ENCODE peak calls at places on chromosomes 16 and 17, in nine cellular contexts. B, E, H, Z, P, A, K, N and G are unnamed samples.
A peak's percentile ranks its signal among the peaks of the same experiment; 100 is the strongest.

GRCh38 chr17:78523939-78524655 is 53.1 kb downstream of the DNAH17 start:
- DNase-seq in Z (no peak), K (no peak), N (no peak), E (no peak), P (no peak), B (no peak), H (no peak), A (no peak), G (no peak)

GRCh38 chr17:60231234-60231633 is 81.5 kb downstream of the CA4 start:
- DNase-seq in K (no peak), H (peak; percentile 32), P (no peak), N (peak; percentile 4), A (no peak), Z (peak; percentile 10), E (no peak), B (no peak), G (no peak)

GRCh38 chr17:63464691-63465090 is 12.2 kb upstream of the ACE start:
- DNase-seq in N (no peak), Z (no peak), E (no peak), B (no peak), A (no peak), K (no peak), P (no peak), H (no peak), G (no peak)

GRCh38 chr17:50664788-50665458 is 30.2 kb downstream of the ABCC3 start:
- DNase-seq in E (no peak), P (no peak), B (no peak), A (no peak), H (no peak), K (no peak), N (no peak), Z (no peak), G (no peak)

GRCh38 chr17:55266051-55266957 is 1.5 kb downstream of the HLF start:
- DNase-seq in N (peak; percentile 38), A (peak; percentile 10), E (no peak), B (no peak), K (no peak), H (no peak), Z (no peak), P (no peak), G (no peak)

GRCh38 chr16:66471696-66472393 is 44.8 kb downstream of the BEAN1 start:
- DNase-seq in K (no peak), P (no peak), E (no peak), B (no peak), N (no peak), Z (peak; percentile 12), A (no peak), H (no peak), G (no peak)

GRCh38 chr16:19415918-19416317 is 1.8 kb upstream of the TMC5 start:
- DNase-seq in N (no peak), H (no peak), K (peak; percentile 51), A (no peak), P (no peak), Z (no peak), B (no peak), E (no peak), G (no peak)

GRCh38 chr16:56625140-56625942 is at the start of gene MT1E:
- DNase-seq in B (no peak), A (no peak), N (peak; percentile 71), E (no peak), K (no peak), Z (no peak), P (no peak), H (peak; percentile 70), G (no peak)

GRCh38 chr17:80980397-80981061 is 11.1 kb upstream of the CHMP6 start:
- DNase-seq in N (no peak), K (no peak), B (no peak), A (no peak), E (no peak), Z (no peak), H (peak; percentile 22), P (no peak), G (no peak)

GRCh38 chr17:77696151-77696719 is 262.3 kb upstream of the TNRC6C start:
- DNase-seq in E (no peak), N (peak; percentile 79), A (no peak), P (no peak), B (no peak), K (no peak), H (no peak), Z (peak; percentile 9), G (no peak)

GRCh38 chr17:70271672-70272071 is 102.3 kb downstream of the KCNJ2 start:
- DNase-seq in N (no peak), Z (no peak), H (no peak), P (no peak), A (no peak), E (no peak), K (no peak), B (no peak), G (no peak)

GRCh38 chr16:8236816-8237215 is 353.5 kb downstream of the TMEM114 start:
- DNase-seq in Z (no peak), K (no peak), B (no peak), P (no peak), N (no peak), H (no peak), A (no peak), E (no peak), G (no peak)

GRCh38 chr16:68086336-68086821 is 1.2 kb downstream of the NFATC3 start:
- DNase-seq in Z (no peak), H (no peak), A (no peak), B (no peak), K (no peak), E (no peak), N (peak; percentile 52), P (no peak), G (no peak)

GRCh38 chr16:77579283-77579985 is 142.9 kb upstream of the NUDT7 start:
- DNase-seq in E (no peak), N (no peak), A (no peak), B (no peak), H (no peak), Z (no peak), K (no peak), P (no peak), G (no peak)

GRCh38 chr16:81885976-81886586 is 107.0 kb downstream of the PLCG2 start:
- DNase-seq in B (no peak), E (no peak), A (peak; percentile 59), P (no peak), K (no peak), H (peak; percentile 16), N (peak; percentile 60), Z (peak; percentile 63), G (no peak)

GRCh38 chr16:22962905-22963304 is 148.9 kb downstream of the HS3ST2 start:
- DNase-seq in Z (no peak), K (no peak), A (no peak), E (no peak), P (no peak), N (no peak), B (no peak), H (no peak), G (no peak)

GRCh38 chr17:81365148-81365600 is 30.1 kb upstream of the BAHCC1 start:
- DNase-seq in E (no peak), A (no peak), P (no peak), H (peak; percentile 81), Z (no peak), B (no peak), N (peak; percentile 85), K (peak; percentile 77), G (no peak)

GRCh38 chr17:57182621-57183020 is 73.7 kb upstream of the MSI2 start:
- DNase-seq in P (no peak), Z (no peak), H (no peak), E (no peak), K (no peak), N (no peak), B (no peak), A (no peak), G (no peak)

GRCh38 chr16:86669937-86670772 is 91.8 kb downstream of the FOXL1 start:
- DNase-seq in E (no peak), K (no peak), H (no peak), Z (no peak), A (no peak), B (peak; percentile 58), P (no peak), N (peak; percentile 54), G (no peak)

GRCh38 chr16:24700549-24701392 is 28.7 kb upstream of the TNRC6A start:
- DNase-seq in A (no peak), B (peak; percentile 94), H (peak; percentile 92), Z (no peak), P (no peak), N (no peak), E (peak; percentile 99), K (peak; percentile 95), G (no peak)

DNA sequence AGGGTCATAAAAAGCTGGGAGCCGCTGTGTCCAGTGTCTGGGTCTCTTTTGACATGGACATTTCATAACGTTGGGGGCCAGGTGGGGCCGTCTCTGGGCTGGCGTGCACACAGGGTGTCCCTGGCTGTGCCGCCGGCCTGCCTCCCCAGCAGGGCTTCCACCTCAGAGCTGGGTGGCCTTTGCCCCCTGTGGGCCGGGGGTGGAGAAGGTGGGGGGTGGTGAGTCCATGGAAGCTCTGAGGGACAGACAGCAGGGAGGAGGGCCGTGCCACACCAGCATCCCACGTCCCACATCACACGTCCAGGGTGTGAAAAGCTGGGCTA is 908 bp upstream of the SNAI3 start:
- DNase-seq in A (no peak), B (no peak), N (no peak), Z (no peak), H (no peak), K (no peak), P (peak; percentile 9), E (no peak), G (no peak)
- TF ChIP-seq CTCF in A (no peak), B (no peak), N (no peak), Z (no peak), H (no peak), K (no peak), P (no peak), E (no peak), G (no peak)

GRCh38 chr16:80527297-80527696 is 13.5 kb upstream of the DYNLRB2 start:
- DNase-seq in Z (peak; percentile 54), B (no peak), E (no peak), K (no peak), H (peak; percentile 19), P (peak; percentile 11), N (peak; percentile 67), A (peak; percentile 60), G (no peak)
- TF ChIP-seq CTCF in Z (peak; percentile 83), B (peak; percentile 55), E (peak; percentile 50), K (peak; percentile 20), H (peak; percentile 78), P (peak; percentile 50), N (peak; percentile 79), A (peak; percentile 70), G (peak; percentile 10)

GRCh38 chr16:4468972-4469371 is 5.5 kb downstream of the NMRAL1 start:
- DNase-seq in N (no peak), K (no peak), A (no peak), H (no peak), E (no peak), P (no peak), B (no peak), Z (no peak), G (no peak)
- TF ChIP-seq CTCF in N (no peak), K (no peak), A (no peak), H (no peak), E (no peak), P (no peak), B (no peak), Z (no peak), G (no peak)

DNA sequence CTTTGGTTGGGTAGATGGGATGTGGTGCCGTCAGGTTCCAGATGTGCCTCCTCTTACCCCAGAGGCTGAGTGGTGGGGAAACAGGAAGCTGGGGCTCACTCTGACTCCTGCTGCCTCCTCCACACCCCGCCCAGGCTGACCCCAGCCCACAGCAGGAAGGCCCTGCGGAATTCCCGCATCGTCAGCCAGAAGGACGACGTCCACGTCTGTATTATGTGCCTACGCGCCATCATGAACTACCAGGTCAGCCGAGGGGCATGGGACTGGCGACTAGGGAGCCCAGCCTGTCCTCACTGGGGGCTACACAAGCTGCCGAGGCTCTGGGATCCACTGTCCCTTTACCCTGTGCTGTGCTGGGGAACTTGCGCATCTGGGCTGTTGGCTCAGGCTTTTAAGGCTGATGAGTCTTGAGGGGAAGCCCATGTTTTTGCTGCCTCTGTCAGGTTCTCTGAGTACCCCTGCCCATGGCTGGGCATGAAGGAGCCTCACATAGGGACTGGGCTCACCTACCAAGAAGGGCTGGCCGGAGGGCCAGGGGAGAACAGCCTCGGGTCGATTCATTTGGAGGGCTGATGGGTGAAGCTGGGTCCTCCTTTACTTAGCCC is 14.4 kb downstream of the FMNL1 start:
- DNase-seq in B (no peak), E (no peak), Z (no peak), K (no peak), P (no peak), H (no peak), A (no peak), N (no peak), G (no peak)
- TF ChIP-seq CTCF in B (no peak), E (no peak), Z (no peak), K (peak; percentile 71), P (peak; percentile 33), H (no peak), A (peak; percentile 47), N (peak; percentile 16), G (no peak)